ENCODE peak calls at places on chromosome 17, in ten cellular contexts. D is body of pancreas; E is T-helper 22 cell; Q is NCI-H1048; T is glutamatergic neuron; A is OCI-LY7; P is ecto neural progenitor cell; W is central memory CD8-positive, alpha-beta T cell; N is pancreas; Y is hippocampal formation. M is an unnamed sample.

GRCh38 chr17:75313941-75314550 is 24.8 kb upstream of the SLC25A19 start:
- DNase-seq in D (peak), E (no peak), Q (no peak), T (no peak), A (no peak), P (no peak), W (no peak), N (no peak), Y (peak), M (peak)

GRCh38 chr17:2685696-2686095 is 25.9 kb downstream of the CLUH start:
- DNase-seq in D (no peak), E (no peak), Q (no peak), T (no peak), A (no peak), P (no peak), W (no peak), N (no peak), Y (no peak), M (no peak)

GRCh38 chr17:6818938-6819337 is 12.6 kb downstream of the TEKT1 start:
- DNase-seq in D (no peak), E (no peak), Q (no peak), T (no peak), A (no peak), P (no peak), W (no peak), N (no peak), Y (no peak), M (no peak)

GRCh38 chr17:49603238-49603637 is 27.6 kb downstream of the NXPH3 start:
- DNase-seq in D (no peak), E (no peak), Q (no peak), T (no peak), A (no peak), P (no peak), W (no peak), N (no peak), Y (peak), M (no peak)

GRCh38 chr17:50660042-50660886 is 25.6 kb downstream of the ABCC3 start:
- DNase-seq in D (no peak), E (no peak), Q (no peak), T (no peak), A (no peak), P (no peak), W (no peak), N (no peak), Y (no peak), M (no peak)

GRCh38 chr17:41733348-41734138 is 900 bp downstream of the HAP1 start:
- DNase-seq in D (no peak), E (no peak), Q (no peak), T (no peak), A (no peak), P (no peak), W (no peak), N (no peak), Y (no peak), M (no peak)

GRCh38 chr17:13395346-13395745 is 206.4 kb downstream of the HS3ST3A1 start:
- DNase-seq in D (no peak), E (no peak), Q (no peak), T (no peak), A (no peak), P (no peak), W (no peak), N (no peak), Y (no peak), M (no peak)

GRCh38 chr17:2366747-2367494 is 29.6 kb downstream of the SGSM2 start:
- DNase-seq in D (no peak), E (no peak), Q (no peak), T (peak), A (no peak), P (peak), W (no peak), N (no peak), Y (no peak), M (no peak)

GRCh38 chr17:16027708-16028584 is 28.3 kb downstream of the TTC19 start:
- DNase-seq in D (peak), E (peak), Q (no peak), T (no peak), A (no peak), P (no peak), W (no peak), N (no peak), Y (no peak), M (peak)

GRCh38 chr17:10652984-10653680 is 4.0 kb downstream of the MYH3 start:
- DNase-seq in D (peak), E (no peak), Q (no peak), T (no peak), A (no peak), P (no peak), W (no peak), N (no peak), Y (no peak), M (peak)

GRCh38 chr17:12546983-12547382 is 118.7 kb upstream of the MYOCD start:
- DNase-seq in D (no peak), E (no peak), Q (no peak), T (no peak), A (no peak), P (no peak), W (no peak), N (no peak), Y (no peak), M (no peak)

GRCh38 chr17:3730881-3731429 is 7.3 kb downstream of the HASPIN start:
- DNase-seq in D (no peak), E (no peak), Q (no peak), T (no peak), A (no peak), P (no peak), W (no peak), N (no peak), Y (no peak), M (no peak)

GRCh38 chr17:61410555-61411089 is 11.0 kb downstream of the TBX2 start:
- DNase-seq in D (peak), E (peak), Q (no peak), T (peak), A (peak), P (peak), W (peak), N (peak), Y (no peak), M (peak)

GRCh38 chr17:81160747-81161453 is 4.4 kb upstream of the PVALEF start:
- DNase-seq in D (peak), E (no peak), Q (no peak), T (peak), A (no peak), P (no peak), W (no peak), N (peak), Y (no peak), M (no peak)

GRCh38 chr17:78997231-78997741 is 12.3 kb downstream of the CANT1 start:
- DNase-seq in D (no peak), E (no peak), Q (no peak), T (no peak), A (no peak), P (no peak), W (no peak), N (no peak), Y (no peak), M (no peak)

GRCh38 chr17:31724026-31724425 is 135.0 kb downstream of the COPRS start:
- DNase-seq in D (no peak), E (no peak), Q (no peak), T (no peak), A (no peak), P (no peak), W (no peak), N (no peak), Y (no peak), M (peak)

GRCh38 chr17:64504769-64505319 is 1.2 kb downstream of the DDX5 start:
- DNase-seq in D (peak), E (no peak), Q (no peak), T (no peak), A (no peak), P (no peak), W (no peak), N (no peak), Y (no peak), M (no peak)

GRCh38 chr17:8161289-8162231 is 1.2 kb downstream of the VAMP2 start:
- DNase-seq in D (no peak), E (no peak), Q (no peak), T (no peak), A (no peak), P (no peak), W (no peak), N (no peak), Y (no peak), M (no peak)

GRCh38 chr17:47204722-47205418 is 4.3 kb upstream of the MYL4 start:
- DNase-seq in D (peak), E (peak), Q (no peak), T (no peak), A (peak), P (peak), W (peak), N (no peak), Y (peak), M (peak)

GRCh38 chr17:34886831-34887230 is 74.4 kb downstream of the CCT6B start:
- DNase-seq in D (no peak), E (no peak), Q (no peak), T (no peak), A (peak), P (no peak), W (no peak), N (no peak), Y (no peak), M (peak)

GRCh38 chr17:63480826-63481487 is 4.1 kb downstream of the ACE start:
- DNase-seq in D (peak), E (no peak), Q (no peak), T (no peak), A (peak), P (no peak), W (no peak), N (no peak), Y (no peak), M (no peak)

GRCh38 chr17:78379134-78379497 is 667 bp downstream of the PGS1 start:
- DNase-seq in D (no peak), E (no peak), Q (no peak), T (no peak), A (peak), P (no peak), W (no peak), N (no peak), Y (no peak), M (peak)

GRCh38 chr17:7354262-7354781 is 634 bp upstream of the TMEM95 start:
- DNase-seq in D (no peak), E (peak), Q (no peak), T (no peak), A (no peak), P (peak), W (no peak), N (no peak), Y (no peak), M (no peak)

GRCh38 chr17:48892940-48893645 is 506 bp downstream of the ATP5MC1 start:
- DNase-seq in D (no peak), E (no peak), Q (no peak), T (no peak), A (peak), P (no peak), W (no peak), N (no peak), Y (no peak), M (no peak)

GRCh38 chr17:57256708-57257112 is 387 bp downstream of the MSI2 start:
- DNase-seq in D (peak), E (peak), Q (no peak), T (no peak), A (peak), P (no peak), W (no peak), N (peak), Y (no peak), M (no peak)

GRCh38 chr17:41530062-41531048 is 2.2 kb upstream of the KRT19 start:
- DNase-seq in D (no peak), E (no peak), Q (no peak), T (no peak), A (no peak), P (no peak), W (no peak), N (no peak), Y (no peak), M (no peak)

GRCh38 chr17:60392042-60392844 is at the start of gene USP32:
- DNase-seq in D (peak), E (peak), Q (peak), T (peak), A (peak), P (peak), W (peak), N (peak), Y (peak), M (peak)

GRCh38 chr17:9837551-9838471 is 12.1 kb downstream of the GLP2R start:
- DNase-seq in D (peak), E (no peak), Q (no peak), T (no peak), A (no peak), P (peak), W (no peak), N (peak), Y (no peak), M (no peak)

GRCh38 chr17:33178641-33179040 is 114.5 kb downstream of the ASIC2 start:
- DNase-seq in D (no peak), E (no peak), Q (no peak), T (no peak), A (no peak), P (no peak), W (no peak), N (no peak), Y (no peak), M (no peak)

GRCh38 chr17:47987240-47987835 is 16.4 kb downstream of the CDK5RAP3 start:
- DNase-seq in D (no peak), E (no peak), Q (no peak), T (no peak), A (no peak), P (peak), W (no peak), N (peak), Y (no peak), M (no peak)

GRCh38 chr17:11986939-11987329 is 10.3 kb downstream of the ZNF18 start:
- DNase-seq in D (no peak), E (no peak), Q (no peak), T (no peak), A (peak), P (no peak), W (no peak), N (no peak), Y (peak), M (no peak)

GRCh38 chr17:81514485-81514734 is 1.8 kb upstream of the ACTG1 start:
- DNase-seq in D (no peak), E (no peak), Q (no peak), T (peak), A (no peak), P (no peak), W (no peak), N (no peak), Y (no peak), M (no peak)

GRCh38 chr17:46020023-46020735 is 21.1 kb downstream of the STH start:
- DNase-seq in D (no peak), E (peak), Q (no peak), T (no peak), A (no peak), P (no peak), W (peak), N (no peak), Y (no peak), M (peak)

GRCh38 chr17:70314506-70314905 is 145.2 kb downstream of the KCNJ2 start:
- DNase-seq in D (no peak), E (no peak), Q (no peak), T (no peak), A (no peak), P (no peak), W (no peak), N (no peak), Y (no peak), M (peak)

GRCh38 chr17:82406131-82406671 is 11.9 kb upstream of the HEXD start:
- DNase-seq in D (no peak), E (no peak), Q (no peak), T (no peak), A (no peak), P (no peak), W (no peak), N (no peak), Y (no peak), M (no peak)

GRCh38 chr17:39573447-39574298 is 34.0 kb downstream of the NEUROD2 start:
- DNase-seq in D (peak), E (no peak), Q (no peak), T (peak), A (no peak), P (peak), W (no peak), N (peak), Y (no peak), M (peak)

GRCh38 chr17:81397314-81398169 is 2.3 kb downstream of the BAHCC1 start:
- DNase-seq in D (no peak), E (no peak), Q (peak), T (peak), A (no peak), P (peak), W (no peak), N (no peak), Y (peak), M (no peak)

GRCh38 chr17:71409712-71410111 is 711.1 kb upstream of the SOX9 start:
- DNase-seq in D (no peak), E (no peak), Q (no peak), T (no peak), A (no peak), P (no peak), W (no peak), N (no peak), Y (no peak), M (peak)